ENCODE peak calls at places on chromosomes 13 and 19, in seven cellular contexts. One of them, this sample, is unnamed.

GRCh38 chr19:50352242-50352641 is 13.2 kb downstream of the NAPSA start:
- DNase-seq in progenitor cell of endocrine pancreas: no peak
- DNase-seq in T-helper 2 cell: no peak
- DNase-seq in HS-27A: no peak
- DNase-seq in activated effector memory CD4-positive, alpha-beta T cell treated with Interleukin-2 at 50 U/mL for 16 hours: no peak
- DNase-seq in thoracic aorta: no peak
- DNase-seq in posterior cingulate gyrus: no peak
- DNase-seq in this sample: no peak

GRCh38 chr13:112248909-112249592 is 127.1 kb upstream of the SPACA7 start:
- DNase-seq in progenitor cell of endocrine pancreas: no peak
- DNase-seq in T-helper 2 cell: no peak
- DNase-seq in HS-27A: no peak
- DNase-seq in activated effector memory CD4-positive, alpha-beta T cell treated with Interleukin-2 at 50 U/mL for 16 hours: no peak
- DNase-seq in thoracic aorta: no peak
- DNase-seq in posterior cingulate gyrus: no peak
- DNase-seq in this sample: no peak

GRCh38 chr19:35756373-35757230 is at the start of gene HSPB6:
- DNase-seq in progenitor cell of endocrine pancreas: no peak
- DNase-seq in T-helper 2 cell: no peak
- DNase-seq in HS-27A: no peak
- DNase-seq in activated effector memory CD4-positive, alpha-beta T cell treated with Interleukin-2 at 50 U/mL for 16 hours: no peak
- DNase-seq in thoracic aorta: no peak
- DNase-seq in posterior cingulate gyrus: no peak
- DNase-seq in this sample: no peak

GRCh38 chr13:107339209-107339608 is 771.3 kb upstream of the ARGLU1 start:
- DNase-seq in progenitor cell of endocrine pancreas: no peak
- DNase-seq in T-helper 2 cell: no peak
- DNase-seq in HS-27A: no peak
- DNase-seq in activated effector memory CD4-positive, alpha-beta T cell treated with Interleukin-2 at 50 U/mL for 16 hours: no peak
- DNase-seq in thoracic aorta: no peak
- DNase-seq in posterior cingulate gyrus: no peak
- DNase-seq in this sample: no peak

GRCh38 chr13:101785858-101786257 is 333.4 kb downstream of the ITGBL1 start:
- DNase-seq in progenitor cell of endocrine pancreas: no peak
- DNase-seq in T-helper 2 cell: no peak
- DNase-seq in HS-27A: peak; percentile 17
- DNase-seq in activated effector memory CD4-positive, alpha-beta T cell treated with Interleukin-2 at 50 U/mL for 16 hours: no peak
- DNase-seq in thoracic aorta: no peak
- DNase-seq in posterior cingulate gyrus: peak; percentile 5
- DNase-seq in this sample: peak; percentile 3

GRCh38 chr13:50075619-50076097 is 60.4 kb downstream of the KCNRG start:
- DNase-seq in progenitor cell of endocrine pancreas: no peak
- DNase-seq in T-helper 2 cell: no peak
- DNase-seq in HS-27A: no peak
- DNase-seq in activated effector memory CD4-positive, alpha-beta T cell treated with Interleukin-2 at 50 U/mL for 16 hours: no peak
- DNase-seq in thoracic aorta: no peak
- DNase-seq in posterior cingulate gyrus: no peak
- DNase-seq in this sample: no peak

GRCh38 chr13:39729161-39729560 is 73.7 kb downstream of the COG6 start:
- DNase-seq in progenitor cell of endocrine pancreas: no peak
- DNase-seq in T-helper 2 cell: no peak
- DNase-seq in HS-27A: no peak
- DNase-seq in activated effector memory CD4-positive, alpha-beta T cell treated with Interleukin-2 at 50 U/mL for 16 hours: no peak
- DNase-seq in thoracic aorta: no peak
- DNase-seq in posterior cingulate gyrus: no peak
- DNase-seq in this sample: no peak

GRCh38 chr19:35011737-35012682 is 11.9 kb downstream of the GRAMD1A start:
- DNase-seq in progenitor cell of endocrine pancreas: no peak
- DNase-seq in T-helper 2 cell: peak; percentile 68
- DNase-seq in HS-27A: no peak
- DNase-seq in activated effector memory CD4-positive, alpha-beta T cell treated with Interleukin-2 at 50 U/mL for 16 hours: no peak
- DNase-seq in thoracic aorta: no peak
- DNase-seq in posterior cingulate gyrus: no peak
- DNase-seq in this sample: no peak

GRCh38 chr19:1424182-1424955 is 13.8 kb upstream of the RPS15 start:
- DNase-seq in progenitor cell of endocrine pancreas: no peak
- DNase-seq in T-helper 2 cell: no peak
- DNase-seq in HS-27A: no peak
- DNase-seq in activated effector memory CD4-positive, alpha-beta T cell treated with Interleukin-2 at 50 U/mL for 16 hours: no peak
- DNase-seq in thoracic aorta: no peak
- DNase-seq in posterior cingulate gyrus: no peak
- DNase-seq in this sample: no peak

GRCh38 chr13:94617389-94618000 is 15.8 kb downstream of the GPR180 start:
- DNase-seq in progenitor cell of endocrine pancreas: no peak
- DNase-seq in T-helper 2 cell: peak; percentile 13
- DNase-seq in HS-27A: no peak
- DNase-seq in activated effector memory CD4-positive, alpha-beta T cell treated with Interleukin-2 at 50 U/mL for 16 hours: no peak
- DNase-seq in thoracic aorta: no peak
- DNase-seq in posterior cingulate gyrus: no peak
- DNase-seq in this sample: no peak

GRCh38 chr13:30805603-30806011 is 70.3 kb downstream of the ALOX5AP start:
- DNase-seq in progenitor cell of endocrine pancreas: no peak
- DNase-seq in T-helper 2 cell: no peak
- DNase-seq in HS-27A: no peak
- DNase-seq in activated effector memory CD4-positive, alpha-beta T cell treated with Interleukin-2 at 50 U/mL for 16 hours: no peak
- DNase-seq in thoracic aorta: no peak
- DNase-seq in posterior cingulate gyrus: peak; percentile 37
- DNase-seq in this sample: no peak

GRCh38 chr13:112892759-112893569 is 76.0 kb upstream of the MCF2L start:
- DNase-seq in progenitor cell of endocrine pancreas: peak; percentile 46
- DNase-seq in T-helper 2 cell: no peak
- DNase-seq in HS-27A: no peak
- DNase-seq in activated effector memory CD4-positive, alpha-beta T cell treated with Interleukin-2 at 50 U/mL for 16 hours: no peak
- DNase-seq in thoracic aorta: no peak
- DNase-seq in posterior cingulate gyrus: no peak
- DNase-seq in this sample: no peak

This sample was measured in T-helper 1 cell.